ENCODE peak calls at places on chromosomes 12 and 14, in seven cellular contexts. H is HCT116, U is GM12864, G is astrocyte of the spinal cord, C is brain microvascular endothelial cell, T is kidney epithelial cell, R is heart left ventricle. P is an unnamed sample.

GRCh38 chr12:51186465-51186864 is 13.5 kb upstream of the TFCP2 start:
- DNase-seq in U (no peak), H (no peak), C (no peak), T (no peak), G (no peak), R (no peak), P (no peak)

GRCh38 chr14:54348001-54348611 is 48.7 kb upstream of the CDKN3 start:
- DNase-seq in R (no peak), T (no peak), U (no peak), C (no peak), G (peak), H (peak), P (no peak)

GRCh38 chr14:54902143-54902520 is 494 bp downstream of the GCH1 start:
- DNase-seq in G (peak), R (peak), U (no peak), H (peak), T (no peak), C (peak), P (peak)

GRCh38 chr14:23174266-23174665 is 9.2 kb downstream of the SLC7A8 start:
- DNase-seq in T (no peak), U (no peak), H (no peak), R (no peak), C (no peak), G (no peak), P (no peak)

GRCh38 chr14:38391334-38391733 is 135.4 kb upstream of the CLEC14A start:
- DNase-seq in R (no peak), T (no peak), H (no peak), C (no peak), G (peak), U (no peak), P (no peak)

GRCh38 chr14:98665019-98665418 is 607.0 kb downstream of the BCL11B start:
- DNase-seq in G (no peak), R (no peak), H (no peak), T (no peak), U (no peak), C (no peak), P (no peak)

GRCh38 chr14:22485178-22485577 is 103.8 kb downstream of the DAD1 start:
- DNase-seq in T (no peak), G (peak), C (peak), R (no peak), H (no peak), U (no peak), P (no peak)

GRCh38 chr12:33439587-33440011 is at the start of gene SYT10:
- DNase-seq in H (no peak), G (peak), U (no peak), T (no peak), C (no peak), R (peak), P (no peak)

GRCh38 chr14:51869426-51870113 is 9.2 kb downstream of the GNG2 start:
- DNase-seq in H (no peak), R (no peak), G (no peak), T (no peak), C (no peak), U (no peak), P (no peak)

GRCh38 chr14:61601923-61602732 is 93.2 kb upstream of the HIF1A start:
- DNase-seq in T (no peak), G (peak), U (no peak), R (no peak), C (no peak), H (no peak), P (no peak)

GRCh38 chr12:110917467-110917866 is 2.9 kb downstream of the MYL2 start:
- DNase-seq in C (peak), R (no peak), U (no peak), G (peak), T (peak), H (peak), P (no peak)

GRCh38 chr12:93788853-93789252 is 111.7 kb downstream of the CRADD start:
- DNase-seq in H (no peak), R (no peak), T (no peak), U (no peak), C (no peak), G (no peak), P (no peak)

GRCh38 chr14:85528080-85528881 is 1.7 kb upstream of the FLRT2 start:
- DNase-seq in U (no peak), T (peak), C (peak), H (no peak), G (peak), R (no peak), P (peak)

GRCh38 chr12:25052191-25053020 is 103.5 kb upstream of the BCAT1 start:
- DNase-seq in H (no peak), R (no peak), C (no peak), U (peak), T (no peak), G (no peak), P (no peak)

GRCh38 chr14:34081576-34082136 is 130.8 kb upstream of the EGLN3 start:
- DNase-seq in U (no peak), T (no peak), C (peak), G (peak), H (peak), R (no peak), P (no peak)

GRCh38 chr14:86990396-86990795 is 1002.6 kb downstream of the GALC start:
- DNase-seq in T (no peak), G (no peak), C (no peak), H (no peak), U (no peak), R (no peak), P (no peak)

GRCh38 chr12:31655792-31656191 is 3.7 kb upstream of the ETFBKMT start:
- DNase-seq in C (no peak), H (no peak), T (no peak), U (no peak), R (no peak), G (no peak), P (no peak)

GRCh38 chr12:31655208-31655607 is 4.3 kb upstream of the ETFBKMT start:
- DNase-seq in H (no peak), G (no peak), R (no peak), C (no peak), T (no peak), U (no peak), P (no peak)

GRCh38 chr12:31647106-31647505 is 12.4 kb upstream of the ETFBKMT start:
- DNase-seq in C (no peak), U (no peak), H (no peak), G (no peak), R (no peak), T (no peak), P (no peak)

GRCh38 chr12:31650927-31651326 is 8.6 kb upstream of the ETFBKMT start:
- DNase-seq in C (no peak), U (no peak), R (no peak), H (no peak), G (no peak), T (peak), P (no peak)

DNA sequence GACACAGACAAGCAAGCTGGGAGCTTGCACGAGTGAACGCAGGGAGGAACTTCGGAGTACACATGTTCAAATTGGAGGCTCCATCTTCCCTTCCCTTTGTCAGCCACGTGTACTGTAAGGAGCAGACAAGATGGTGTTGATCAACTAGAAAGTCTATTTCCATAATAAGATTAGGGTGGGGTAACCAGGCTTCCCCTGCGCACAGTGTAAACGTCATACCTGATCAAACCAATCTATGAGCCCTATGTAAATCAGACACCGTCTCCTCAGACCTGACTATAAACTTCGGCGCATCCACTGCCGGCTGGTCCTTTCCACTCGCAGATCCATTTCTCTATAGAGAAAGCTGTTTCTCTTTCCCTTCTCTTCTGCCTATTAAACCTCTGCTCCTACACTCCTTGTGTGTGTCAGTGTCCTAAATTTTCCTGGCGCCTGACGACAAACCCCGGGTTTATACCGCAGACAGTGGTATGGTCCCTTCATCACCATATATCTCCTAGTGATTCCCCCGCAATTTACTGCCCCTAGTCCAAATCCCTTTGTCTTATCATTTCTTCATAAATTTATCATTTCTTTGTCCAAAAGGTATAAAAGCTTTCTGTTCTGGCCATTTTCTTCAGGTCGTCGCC is 7.5 kb upstream of the ETFBKMT start:
- DNase-seq in U (no peak), R (no peak), T (no peak), C (no peak), G (no peak), H (no peak), P (no peak)
- H3K4me3 ChIP-seq in U (no peak), R (no peak), T (no peak), C (no peak), G (no peak), H (no peak), P (no peak)

GRCh38 chr12:1907652-1908611 is 10.5 kb downstream of the CACNA2D4 start:
- DNase-seq in R (peak), U (no peak), G (no peak), C (no peak), T (no peak), H (no peak), P (peak)
- H3K4me3 ChIP-seq in R (no peak), U (no peak), G (no peak), C (no peak), T (no peak), H (no peak), P (no peak)

DNA sequence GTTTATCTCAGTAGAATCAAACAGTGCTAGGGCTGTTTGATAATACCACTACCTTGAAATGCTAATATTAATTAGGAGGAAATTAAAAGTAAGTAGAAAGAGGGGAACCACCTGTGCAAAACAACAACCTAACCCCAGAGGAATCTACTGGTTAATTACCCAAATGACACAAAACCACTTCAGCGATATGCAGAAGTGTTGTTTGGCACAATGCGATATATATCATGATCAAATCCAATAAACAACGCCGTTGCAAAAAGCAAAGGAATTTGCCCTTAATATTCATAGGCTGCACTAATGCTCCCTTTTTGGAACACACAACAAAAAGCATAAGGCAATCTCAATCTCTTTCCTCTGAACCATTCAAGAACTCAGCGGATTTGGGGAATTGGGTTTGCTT is 1.6 kb downstream of the MAP4K5 start:
- DNase-seq in T (no peak), G (peak), C (no peak), H (no peak), U (no peak), R (no peak), P (no peak)
- H3K4me3 ChIP-seq in T (peak), G (peak), C (peak), H (peak), U (peak), R (no peak), P (peak)

DNA sequence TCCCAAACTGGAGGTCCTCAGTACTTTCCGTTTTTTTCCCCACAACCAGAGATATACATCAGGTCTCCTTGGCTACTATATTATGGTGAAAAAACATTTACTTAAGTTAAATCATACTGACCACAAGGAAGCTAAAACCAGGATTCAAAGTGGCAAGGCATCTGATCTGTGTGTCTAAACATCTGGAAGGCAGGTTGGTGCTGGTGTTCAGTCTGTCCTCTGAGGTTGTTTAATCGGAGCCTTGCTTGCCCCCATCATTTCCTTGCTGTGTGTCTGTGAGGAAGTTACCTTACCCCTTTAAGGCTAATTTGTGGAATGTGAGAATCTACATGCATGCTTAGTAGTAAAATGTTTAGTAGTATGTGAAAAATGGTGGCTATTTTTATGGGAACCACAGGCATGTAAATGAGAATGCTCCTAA is 75.6 kb downstream of the GALNT4 start:
- DNase-seq in C (no peak), H (no peak), R (no peak), T (no peak), G (peak), U (no peak), P (no peak)
- H3K4me3 ChIP-seq in C (no peak), H (no peak), R (no peak), T (no peak), G (no peak), U (no peak), P (no peak)

GRCh38 chr14:102928412-102929348 is 6.2 kb downstream of the AMN start:
- DNase-seq in G (no peak), U (no peak), R (peak), T (no peak), H (peak), C (no peak), P (no peak)
- H3K4me3 ChIP-seq in G (peak), U (peak), R (peak), T (peak), H (peak), C (peak), P (peak)

GRCh38 chr14:63147018-63147417 is 57.2 kb upstream of the RHOJ start:
- DNase-seq in R (no peak), C (no peak), U (no peak), H (no peak), G (no peak), T (no peak), P (no peak)
- H3K4me3 ChIP-seq in R (no peak), C (no peak), U (no peak), H (no peak), G (no peak), T (no peak), P (no peak)